ENCODE peak calls at places on chromosomes 1 and 21, in seven cellular contexts. One of them, this sample, is unnamed.

GRCh38 chr1:8662380-8663072 is 154.9 kb downstream of the RERE start:
- DNase-seq in heart right ventricle: no peak
- DNase-seq in CD8-positive, alpha-beta T cell: no peak
- DNase-seq in tibial nerve: no peak
- DNase-seq in prostate gland: no peak
- DNase-seq in heart left ventricle: no peak
- DNase-seq in lower lobe of right lung: no peak
- DNase-seq in this sample: no peak

GRCh38 chr1:201311356-201312011 is 28.2 kb downstream of the PKP1 start:
- DNase-seq in heart left ventricle: no peak
- DNase-seq in lower lobe of right lung: peak
- DNase-seq in CD8-positive, alpha-beta T cell: no peak
- DNase-seq in heart right ventricle: no peak
- DNase-seq in tibial nerve: no peak
- DNase-seq in prostate gland: peak
- DNase-seq in this sample: no peak

GRCh38 chr1:109624215-109625010 is 4.8 kb downstream of the AMPD2 start:
- DNase-seq in CD8-positive, alpha-beta T cell: peak
- DNase-seq in heart right ventricle: no peak
- DNase-seq in lower lobe of right lung: no peak
- DNase-seq in prostate gland: no peak
- DNase-seq in heart left ventricle: no peak
- DNase-seq in tibial nerve: peak
- DNase-seq in this sample: no peak

GRCh38 chr21:15826147-15826780 is 96.5 kb downstream of the USP25 start:
- DNase-seq in prostate gland: peak
- DNase-seq in heart left ventricle: no peak
- DNase-seq in tibial nerve: no peak
- DNase-seq in lower lobe of right lung: no peak
- DNase-seq in heart right ventricle: peak
- DNase-seq in CD8-positive, alpha-beta T cell: no peak
- DNase-seq in this sample: no peak

GRCh38 chr1:222443566-222443965 is 104.3 kb downstream of the HHIPL2 start:
- DNase-seq in prostate gland: no peak
- DNase-seq in tibial nerve: no peak
- DNase-seq in CD8-positive, alpha-beta T cell: no peak
- DNase-seq in heart left ventricle: no peak
- DNase-seq in heart right ventricle: no peak
- DNase-seq in lower lobe of right lung: no peak
- DNase-seq in this sample: no peak

GRCh38 chr1:47717341-47717740 is 279.5 kb downstream of the FOXD2 start:
- DNase-seq in heart left ventricle: no peak
- DNase-seq in lower lobe of right lung: no peak
- DNase-seq in CD8-positive, alpha-beta T cell: no peak
- DNase-seq in heart right ventricle: no peak
- DNase-seq in prostate gland: no peak
- DNase-seq in tibial nerve: no peak
- DNase-seq in this sample: no peak

GRCh38 chr1:14894811-14895524 is 258.6 kb upstream of the TMEM51 start:
- DNase-seq in prostate gland: no peak
- DNase-seq in tibial nerve: no peak
- DNase-seq in heart left ventricle: no peak
- DNase-seq in CD8-positive, alpha-beta T cell: no peak
- DNase-seq in lower lobe of right lung: no peak
- DNase-seq in heart right ventricle: no peak
- DNase-seq in this sample: peak

GRCh38 chr1:158830904-158831507 is at the start of gene MNDA:
- DNase-seq in prostate gland: no peak
- DNase-seq in heart right ventricle: no peak
- DNase-seq in tibial nerve: no peak
- DNase-seq in lower lobe of right lung: no peak
- DNase-seq in CD8-positive, alpha-beta T cell: no peak
- DNase-seq in heart left ventricle: no peak
- DNase-seq in this sample: no peak

GRCh38 chr1:52695627-52696026 is 2.5 kb downstream of the COA7 start:
- DNase-seq in lower lobe of right lung: no peak
- DNase-seq in tibial nerve: no peak
- DNase-seq in CD8-positive, alpha-beta T cell: no peak
- DNase-seq in heart right ventricle: no peak
- DNase-seq in heart left ventricle: no peak
- DNase-seq in prostate gland: no peak
- DNase-seq in this sample: no peak

GRCh38 chr1:235018720-235019444 is 109.8 kb downstream of the TOMM20 start:
- DNase-seq in heart right ventricle: no peak
- DNase-seq in tibial nerve: no peak
- DNase-seq in heart left ventricle: no peak
- DNase-seq in lower lobe of right lung: peak
- DNase-seq in CD8-positive, alpha-beta T cell: no peak
- DNase-seq in prostate gland: no peak
- DNase-seq in this sample: no peak

GRCh38 chr1:160078392-160079195 is 2.7 kb upstream of the KCNJ9 start:
- DNase-seq in CD8-positive, alpha-beta T cell: peak
- DNase-seq in heart right ventricle: no peak
- DNase-seq in prostate gland: no peak
- DNase-seq in tibial nerve: no peak
- DNase-seq in heart left ventricle: no peak
- DNase-seq in lower lobe of right lung: no peak
- DNase-seq in this sample: peak

GRCh38 chr1:1272341-1273151 is 1.1 kb downstream of the UBE2J2 start:
- DNase-seq in heart left ventricle: no peak
- DNase-seq in heart right ventricle: no peak
- DNase-seq in prostate gland: no peak
- DNase-seq in CD8-positive, alpha-beta T cell: no peak
- DNase-seq in lower lobe of right lung: peak
- DNase-seq in tibial nerve: no peak
- DNase-seq in this sample: peak

GRCh38 chr1:93349231-93350135 is 3.8 kb downstream of the DR1 start:
- DNase-seq in CD8-positive, alpha-beta T cell: no peak
- DNase-seq in heart left ventricle: no peak
- DNase-seq in tibial nerve: no peak
- DNase-seq in heart right ventricle: no peak
- DNase-seq in lower lobe of right lung: no peak
- DNase-seq in prostate gland: no peak
- DNase-seq in this sample: no peak

GRCh38 chr21:44571844-44572782 is 1.4 kb upstream of the KRTAP10-4 start:
- DNase-seq in prostate gland: no peak
- DNase-seq in heart right ventricle: no peak
- DNase-seq in tibial nerve: no peak
- DNase-seq in CD8-positive, alpha-beta T cell: no peak
- DNase-seq in heart left ventricle: no peak
- DNase-seq in lower lobe of right lung: peak
- DNase-seq in this sample: no peak

GRCh38 chr21:44461438-44462089 is 6.3 kb downstream of the LRRC3 start:
- DNase-seq in prostate gland: no peak
- DNase-seq in heart right ventricle: no peak
- DNase-seq in lower lobe of right lung: no peak
- DNase-seq in heart left ventricle: no peak
- DNase-seq in CD8-positive, alpha-beta T cell: no peak
- DNase-seq in tibial nerve: no peak
- DNase-seq in this sample: no peak

GRCh38 chr1:229192031-229192430 is 78.9 kb upstream of the RAB4A start:
- DNase-seq in prostate gland: no peak
- DNase-seq in lower lobe of right lung: no peak
- DNase-seq in CD8-positive, alpha-beta T cell: no peak
- DNase-seq in heart left ventricle: no peak
- DNase-seq in tibial nerve: no peak
- DNase-seq in heart right ventricle: no peak
- DNase-seq in this sample: peak

GRCh38 chr1:201582977-201583376 is 44.0 kb downstream of the NAV1 start:
- DNase-seq in prostate gland: no peak
- DNase-seq in lower lobe of right lung: peak
- DNase-seq in heart right ventricle: no peak
- DNase-seq in tibial nerve: no peak
- DNase-seq in heart left ventricle: no peak
- DNase-seq in CD8-positive, alpha-beta T cell: no peak
- DNase-seq in this sample: no peak

GRCh38 chr21:41260428-41260827 is 56.2 kb upstream of the FAM3B start:
- DNase-seq in heart right ventricle: no peak
- DNase-seq in lower lobe of right lung: no peak
- DNase-seq in prostate gland: no peak
- DNase-seq in tibial nerve: no peak
- DNase-seq in heart left ventricle: no peak
- DNase-seq in CD8-positive, alpha-beta T cell: no peak
- DNase-seq in this sample: no peak

GRCh38 chr1:219651993-219652392 is 39.1 kb upstream of the ZC3H11B start:
- DNase-seq in prostate gland: no peak
- DNase-seq in CD8-positive, alpha-beta T cell: no peak
- DNase-seq in heart right ventricle: no peak
- DNase-seq in heart left ventricle: no peak
- DNase-seq in tibial nerve: no peak
- DNase-seq in lower lobe of right lung: no peak
- DNase-seq in this sample: no peak

GRCh38 chr1:112504002-112504401 is 4.8 kb upstream of the WNT2B start:
- DNase-seq in prostate gland: no peak
- DNase-seq in heart right ventricle: no peak
- DNase-seq in lower lobe of right lung: no peak
- DNase-seq in CD8-positive, alpha-beta T cell: no peak
- DNase-seq in tibial nerve: no peak
- DNase-seq in heart left ventricle: no peak
- DNase-seq in this sample: no peak

GRCh38 chr1:167695150-167695549 is 26.6 kb upstream of the MPZL1 start:
- DNase-seq in heart right ventricle: no peak
- DNase-seq in CD8-positive, alpha-beta T cell: no peak
- DNase-seq in tibial nerve: no peak
- DNase-seq in heart left ventricle: no peak
- DNase-seq in prostate gland: no peak
- DNase-seq in lower lobe of right lung: no peak
- DNase-seq in this sample: no peak

GRCh38 chr1:85224734-85225623 is 24.2 kb upstream of the SYDE2 start:
- DNase-seq in CD8-positive, alpha-beta T cell: no peak
- DNase-seq in heart left ventricle: no peak
- DNase-seq in prostate gland: peak
- DNase-seq in heart right ventricle: peak
- DNase-seq in lower lobe of right lung: peak
- DNase-seq in tibial nerve: no peak
- DNase-seq in this sample: peak
- H3K4me3 ChIP-seq in CD8-positive, alpha-beta T cell: no peak
- H3K4me3 ChIP-seq in heart left ventricle: no peak
- H3K4me3 ChIP-seq in prostate gland: no peak
- H3K4me3 ChIP-seq in heart right ventricle: no peak
- H3K4me3 ChIP-seq in lower lobe of right lung: no peak
- H3K4me3 ChIP-seq in tibial nerve: no peak
- H3K4me3 ChIP-seq in this sample: peak

GRCh38 chr1:81846630-81847029 is 45.9 kb downstream of the ADGRL2 start:
- DNase-seq in prostate gland: no peak
- DNase-seq in lower lobe of right lung: no peak
- DNase-seq in heart right ventricle: no peak
- DNase-seq in heart left ventricle: no peak
- DNase-seq in CD8-positive, alpha-beta T cell: no peak
- DNase-seq in tibial nerve: no peak
- DNase-seq in this sample: no peak

GRCh38 chr1:81847063-81847462 is 46.3 kb downstream of the ADGRL2 start:
- DNase-seq in lower lobe of right lung: no peak
- DNase-seq in heart right ventricle: no peak
- DNase-seq in prostate gland: no peak
- DNase-seq in heart left ventricle: no peak
- DNase-seq in CD8-positive, alpha-beta T cell: no peak
- DNase-seq in tibial nerve: no peak
- DNase-seq in this sample: no peak

GRCh38 chr1:81850495-81850894 is 49.8 kb downstream of the ADGRL2 start:
- DNase-seq in CD8-positive, alpha-beta T cell: no peak
- DNase-seq in heart left ventricle: no peak
- DNase-seq in tibial nerve: no peak
- DNase-seq in prostate gland: no peak
- DNase-seq in heart right ventricle: no peak
- DNase-seq in lower lobe of right lung: no peak
- DNase-seq in this sample: no peak

GRCh38 chr1:81848880-81849500 is 48.3 kb downstream of the ADGRL2 start:
- DNase-seq in tibial nerve: no peak
- DNase-seq in lower lobe of right lung: no peak
- DNase-seq in heart left ventricle: no peak
- DNase-seq in prostate gland: no peak
- DNase-seq in heart right ventricle: no peak
- DNase-seq in CD8-positive, alpha-beta T cell: no peak
- DNase-seq in this sample: no peak

DNA sequence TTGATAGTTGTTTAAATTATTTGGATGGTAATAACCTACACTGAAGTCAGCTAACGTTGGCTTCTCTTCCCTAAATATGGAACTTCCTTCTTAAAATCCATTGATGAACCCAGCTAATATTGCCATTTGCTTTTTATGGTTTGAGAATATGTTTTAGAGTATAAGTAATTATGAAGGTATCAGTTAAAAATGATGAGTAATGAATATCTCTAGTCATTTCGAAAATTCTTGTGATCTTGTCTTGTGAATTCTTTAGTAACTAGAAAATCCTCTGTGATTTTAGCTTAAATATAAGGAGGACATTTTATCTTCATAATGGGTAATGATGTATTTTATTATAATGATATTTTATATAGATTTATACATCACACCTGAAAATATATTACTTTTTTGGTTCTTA is 50.5 kb downstream of the ADGRL2 start:
- DNase-seq in CD8-positive, alpha-beta T cell: no peak
- DNase-seq in lower lobe of right lung: no peak
- DNase-seq in heart left ventricle: no peak
- DNase-seq in heart right ventricle: no peak
- DNase-seq in tibial nerve: no peak
- DNase-seq in prostate gland: no peak
- DNase-seq in this sample: no peak
- H3K27ac ChIP-seq in CD8-positive, alpha-beta T cell: no peak
- H3K27ac ChIP-seq in lower lobe of right lung: no peak
- H3K27ac ChIP-seq in heart left ventricle: no peak
- H3K27ac ChIP-seq in heart right ventricle: no peak
- H3K27ac ChIP-seq in tibial nerve: no peak
- H3K27ac ChIP-seq in prostate gland: no peak
- H3K27ac ChIP-seq in this sample: no peak

GRCh38 chr1:236072001-236072400 is 7.1 kb upstream of the NID1 start:
- DNase-seq in heart right ventricle: no peak
- DNase-seq in heart left ventricle: no peak
- DNase-seq in lower lobe of right lung: no peak
- DNase-seq in prostate gland: no peak
- DNase-seq in CD8-positive, alpha-beta T cell: no peak
- DNase-seq in tibial nerve: no peak
- DNase-seq in this sample: no peak
- TF ChIP-seq CTCF in heart right ventricle: no peak
- TF ChIP-seq CTCF in heart left ventricle: no peak
- TF ChIP-seq CTCF in lower lobe of right lung: no peak
- TF ChIP-seq CTCF in prostate gland: no peak
- TF ChIP-seq CTCF in CD8-positive, alpha-beta T cell: no peak
- TF ChIP-seq CTCF in tibial nerve: no peak
- TF ChIP-seq CTCF in this sample: no peak

GRCh38 chr1:178536329-178536728 is 23.4 kb downstream of the TEX35 start:
- DNase-seq in heart right ventricle: no peak
- DNase-seq in prostate gland: no peak
- DNase-seq in lower lobe of right lung: no peak
- DNase-seq in heart left ventricle: no peak
- DNase-seq in tibial nerve: no peak
- DNase-seq in CD8-positive, alpha-beta T cell: no peak
- DNase-seq in this sample: no peak

GRCh38 chr1:178533547-178533946 is 20.6 kb downstream of the TEX35 start:
- DNase-seq in heart left ventricle: no peak
- DNase-seq in lower lobe of right lung: no peak
- DNase-seq in CD8-positive, alpha-beta T cell: no peak
- DNase-seq in heart right ventricle: no peak
- DNase-seq in tibial nerve: no peak
- DNase-seq in prostate gland: no peak
- DNase-seq in this sample: no peak

GRCh38 chr1:178532392-178532791 is 19.5 kb downstream of the TEX35 start:
- DNase-seq in lower lobe of right lung: peak
- DNase-seq in CD8-positive, alpha-beta T cell: peak
- DNase-seq in prostate gland: peak
- DNase-seq in heart left ventricle: peak
- DNase-seq in tibial nerve: peak
- DNase-seq in heart right ventricle: peak
- DNase-seq in this sample: peak

GRCh38 chr1:178531897-178532296 is 19.0 kb downstream of the TEX35 start:
- DNase-seq in heart left ventricle: no peak
- DNase-seq in CD8-positive, alpha-beta T cell: no peak
- DNase-seq in prostate gland: no peak
- DNase-seq in tibial nerve: no peak
- DNase-seq in lower lobe of right lung: no peak
- DNase-seq in heart right ventricle: no peak
- DNase-seq in this sample: no peak

GRCh38 chr1:178534137-178534868 is 21.4 kb downstream of the TEX35 start:
- DNase-seq in lower lobe of right lung: no peak
- DNase-seq in heart left ventricle: no peak
- DNase-seq in CD8-positive, alpha-beta T cell: no peak
- DNase-seq in tibial nerve: no peak
- DNase-seq in prostate gland: no peak
- DNase-seq in heart right ventricle: no peak
- DNase-seq in this sample: no peak
- H3K4me3 ChIP-seq in lower lobe of right lung: no peak
- H3K4me3 ChIP-seq in heart left ventricle: no peak
- H3K4me3 ChIP-seq in CD8-positive, alpha-beta T cell: no peak
- H3K4me3 ChIP-seq in tibial nerve: no peak
- H3K4me3 ChIP-seq in prostate gland: no peak
- H3K4me3 ChIP-seq in heart right ventricle: no peak
- H3K4me3 ChIP-seq in this sample: no peak